ENCODE peak calls at places on chromosomes 6 and 20, in four cellular contexts. P is HCT116, W is K562, D is SK-N-SH. X is an unnamed sample.

GRCh38 chr6:152356659-152357058 is 280.5 kb downstream of the SYNE1 start:
- DNase-seq in P (peak; percentile 27), W (peak; percentile 9), D (no peak), X (peak; percentile 63)

GRCh38 chr20:11753155-11753554 is 164.5 kb upstream of the BTBD3 start:
- DNase-seq in P (no peak), W (no peak), D (no peak), X (no peak)

GRCh38 chr6:166097914-166098522 is 69.6 kb downstream of the TBXT start:
- DNase-seq in P (peak; percentile 49), W (peak; percentile 56), D (peak; percentile 79), X (peak; percentile 29)

GRCh38 chr20:2022163-2022562 is 28.3 kb upstream of the PDYN start:
- DNase-seq in P (no peak), W (no peak), D (no peak), X (no peak)

GRCh38 chr6:12761376-12762115 is 45.0 kb downstream of the PHACTR1 start:
- DNase-seq in P (no peak), W (no peak), D (no peak), X (no peak)

GRCh38 chr20:44017905-44018683 is 103.4 kb downstream of the TOX2 start:
- DNase-seq in P (peak; percentile 85), W (peak; percentile 8), D (peak; percentile 61), X (no peak)

GRCh38 chr6:160088069-160088773 is 33.4 kb upstream of the SLC22A1 start:
- DNase-seq in P (peak; percentile 4), W (peak; percentile 45), D (peak; percentile 75), X (peak; percentile 33)

GRCh38 chr20:62337558-62338293 is 29.4 kb downstream of the LAMA5 start:
- DNase-seq in P (no peak), W (no peak), D (no peak), X (no peak)

GRCh38 chr6:167827588-167828324 is 1.0 kb downstream of the AFDN start:
- DNase-seq in P (no peak), W (peak; percentile 75), D (peak; percentile 74), X (peak; percentile 74)

GRCh38 chr6:23228439-23229024 is 659.2 kb downstream of the HDGFL1 start:
- DNase-seq in P (no peak), W (no peak), D (no peak), X (no peak)

GRCh38 chr6:111417946-111418345 is 65.1 kb downstream of the REV3L start:
- DNase-seq in P (no peak), W (no peak), D (no peak), X (no peak)

GRCh38 chr20:19540401-19540800 is 217.7 kb upstream of the RIN2 start:
- DNase-seq in P (no peak), W (no peak), D (no peak), X (no peak)

GRCh38 chr6:37862992-37863391 is 43.5 kb downstream of the ZFAND3 start:
- DNase-seq in P (no peak), W (no peak), D (no peak), X (no peak)

GRCh38 chr6:134665029-134665723 is 284.7 kb downstream of the ALDH8A1 start:
- DNase-seq in P (no peak), W (no peak), D (no peak), X (no peak)

GRCh38 chr6:166977626-166978550 is 21.3 kb upstream of the CEP43 start:
- DNase-seq in P (no peak), W (no peak), D (no peak), X (no peak)

GRCh38 chr6:170265655-170266054 is 25.2 kb downstream of the DLL1 start:
- DNase-seq in P (peak; percentile 73), W (peak; percentile 16), D (no peak), X (peak; percentile 24)

GRCh38 chr6:13766201-13766634 is 48.1 kb downstream of the MCUR1 start:
- DNase-seq in P (peak; percentile 29), W (no peak), D (no peak), X (no peak)

GRCh38 chr6:146981981-146982380 is 222.2 kb upstream of the STXBP5 start:
- DNase-seq in P (no peak), W (peak; percentile 30), D (no peak), X (peak; percentile 77)

GRCh38 chr20:24628985-24629384 is 159.6 kb downstream of the SYNDIG1 start:
- DNase-seq in P (no peak), W (no peak), D (no peak), X (no peak)

GRCh38 chr6:125924169-125924568 is 32.4 kb upstream of the HINT3 start:
- DNase-seq in P (no peak), W (peak; percentile 76), D (no peak), X (no peak)

GRCh38 chr6:118283759-118284158 is 264.3 kb upstream of the PLN start:
- DNase-seq in P (peak; percentile 55), W (peak; percentile 62), D (peak; percentile 48), X (peak; percentile 59)

GRCh38 chr6:116329156-116329555 is 41.6 kb upstream of the DSE start:
- DNase-seq in P (no peak), W (no peak), D (no peak), X (no peak)

GRCh38 chr6:154232013-154232920 is 124.3 kb downstream of the IPCEF1 start:
- DNase-seq in P (no peak), W (no peak), D (no peak), X (no peak)

GRCh38 chr20:1108437-1108920 is 9.9 kb upstream of the PSMF1 start:
- DNase-seq in P (peak; percentile 26), W (peak; percentile 66), D (peak; percentile 73), X (peak; percentile 60)

GRCh38 chr20:9829835-9830234 is 9.0 kb downstream of the PAK5 start:
- DNase-seq in P (no peak), W (no peak), D (no peak), X (no peak)

GRCh38 chr6:27518881-27519795 is 46.2 kb upstream of the ZNF184 start:
- DNase-seq in P (peak; percentile 92), W (peak; percentile 93), D (peak; percentile 67), X (peak; percentile 82)

GRCh38 chr6:5099537-5099936 is 14.4 kb downstream of the PPP1R3G start:
- DNase-seq in P (peak; percentile 43), W (no peak), D (no peak), X (no peak)

GRCh38 chr6:10419749-10420545 is 5.1 kb upstream of the TFAP2A start:
- DNase-seq in P (no peak), W (no peak), D (no peak), X (no peak)

GRCh38 chr6:169112483-169113320 is 140.9 kb downstream of the THBS2 start:
- DNase-seq in P (no peak), W (no peak), D (no peak), X (no peak)

GRCh38 chr20:37265152-37265551 is 3.5 kb upstream of the GHRH start:
- DNase-seq in P (no peak), W (no peak), D (no peak), X (no peak)

DNA sequence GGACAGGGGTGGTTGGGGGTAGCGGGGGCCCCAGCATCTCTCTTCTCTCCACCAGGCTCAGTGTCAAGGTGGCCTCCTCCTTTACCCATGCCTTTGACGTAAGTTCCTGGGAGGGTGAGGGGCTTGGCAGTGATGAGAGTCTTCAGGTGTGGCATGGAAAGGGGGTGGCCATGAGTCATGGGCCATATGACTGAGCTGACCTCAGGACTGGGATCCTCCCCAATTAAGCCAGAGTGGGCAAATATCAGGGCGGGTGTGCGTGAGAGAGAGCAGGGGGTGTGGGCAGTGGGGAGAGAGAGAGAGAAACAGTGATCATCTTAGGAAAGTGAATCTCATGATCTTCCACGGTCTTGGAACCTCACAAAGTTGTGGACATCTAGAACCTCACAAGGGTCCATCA is 8.2 kb upstream of the BPIFB4 start:
- DNase-seq in P (no peak), W (no peak), D (no peak), X (no peak)
- TF ChIP-seq ZBTB33 in P (no peak), W (no peak), D (no peak), X (no peak)

DNA sequence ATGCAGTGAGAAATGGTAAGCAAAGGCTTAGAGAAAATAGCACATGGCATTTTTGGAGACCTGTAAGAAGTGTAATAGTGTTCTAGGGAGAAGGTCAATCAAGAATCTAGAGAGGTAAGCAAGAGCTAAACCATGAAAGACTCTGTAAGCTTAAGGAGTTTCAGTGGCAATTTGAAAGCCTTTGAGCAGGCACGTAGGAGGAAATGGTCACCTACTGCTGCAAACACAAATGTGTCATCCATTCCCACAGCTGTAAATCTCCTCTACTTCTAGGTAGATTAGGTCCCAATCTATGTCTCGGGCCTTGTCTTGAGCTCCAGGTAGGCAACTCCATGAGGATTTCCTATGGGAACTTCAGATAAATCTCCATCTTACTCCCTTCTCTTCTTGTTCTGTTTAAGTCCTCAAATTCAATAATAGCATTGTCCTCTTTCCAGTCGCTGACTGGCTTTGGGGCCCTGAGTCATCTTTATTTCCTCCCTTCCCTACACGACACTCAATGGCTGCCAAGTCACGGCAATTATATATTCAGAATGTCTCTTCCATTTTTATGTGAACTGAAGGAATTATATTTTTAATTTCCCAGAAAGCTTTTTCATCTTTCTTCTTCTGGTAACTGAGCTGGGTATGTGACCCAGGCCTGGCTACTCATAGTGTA is 24.2 kb upstream of the PAQR8 start:
- DNase-seq in P (no peak), W (peak; percentile 20), D (no peak), X (no peak)
- TF ChIP-seq ZBTB33 in P (no peak), W (no peak), D (no peak), X (no peak)

GRCh38 chr6:79188885-79189505 is 45.5 kb downstream of the HMGN3 start:
- DNase-seq in P (no peak), W (no peak), D (no peak), X (no peak)
- TF ChIP-seq ZBTB33 in P (no peak), W (no peak), D (no peak), X (no peak)

GRCh38 chr20:45061244-45061643 is 39.7 kb downstream of the KCNS1 start:
- DNase-seq in P (peak; percentile 26), W (no peak), D (no peak), X (no peak)
- TF ChIP-seq ZBTB33 in P (no peak), W (no peak), D (no peak), X (no peak)

GRCh38 chr6:401239-401993 is 9.9 kb downstream of the IRF4 start:
- DNase-seq in P (no peak), W (no peak), D (no peak), X (no peak)

GRCh38 chr6:398558-399078 is 7.1 kb downstream of the IRF4 start:
- DNase-seq in P (no peak), W (no peak), D (no peak), X (no peak)

GRCh38 chr6:398065-398464 is 6.5 kb downstream of the IRF4 start:
- DNase-seq in P (no peak), W (no peak), D (no peak), X (no peak)

GRCh38 chr6:400815-401214 is 9.3 kb downstream of the IRF4 start:
- DNase-seq in P (no peak), W (no peak), D (no peak), X (no peak)

DNA sequence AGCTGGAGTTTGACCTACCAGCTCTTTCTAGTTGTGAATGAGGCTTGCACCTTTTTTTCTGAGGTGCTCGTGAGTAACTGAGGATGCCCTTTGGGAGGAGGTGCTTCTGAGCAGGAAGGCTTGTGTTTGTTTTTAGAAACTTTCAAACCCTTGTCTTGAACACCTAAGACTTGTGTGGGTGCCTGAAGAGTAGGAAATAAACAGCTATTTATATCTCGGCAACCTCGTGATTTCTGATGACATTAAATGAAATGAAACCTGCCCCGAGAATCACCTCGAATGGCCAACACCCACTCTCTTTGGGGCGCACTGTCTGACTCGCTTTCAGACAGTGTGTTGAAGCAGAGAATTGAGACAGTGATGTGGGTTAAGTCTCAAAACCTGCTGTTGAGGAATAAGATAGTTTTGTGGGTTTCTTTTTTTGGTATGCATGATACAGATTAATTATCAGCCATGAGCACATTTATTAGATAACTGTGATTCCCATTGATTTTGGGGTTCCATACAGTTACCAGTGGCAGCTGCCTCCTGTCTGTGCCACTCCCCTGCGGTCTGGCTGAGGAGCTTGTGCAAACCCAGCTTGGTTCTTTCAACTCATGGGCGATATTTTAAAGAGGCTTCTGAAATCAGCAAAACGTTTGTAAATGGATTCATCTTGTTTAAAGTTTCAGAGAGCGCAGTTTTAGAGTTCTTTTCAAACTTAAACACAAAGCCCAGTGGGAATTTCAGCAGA is 8.4 kb downstream of the IRF4 start:
- DNase-seq in P (no peak), W (no peak), D (no peak), X (no peak)
- TF ChIP-seq ZBTB33 in P (no peak), W (no peak), D (no peak), X (no peak)

X was measured in HepG2.